ENCODE peak calls at places on chromosomes 2 and 18, in ten cellular contexts. One of them, this sample, is unnamed.

GRCh38 chr2:96111823-96112500 is 4.4 kb downstream of the ADRA2B start:
- DNase-seq in RWPE1: no peak
- DNase-seq in CD4-positive, alpha-beta T cell: no peak
- DNase-seq in Panc1: no peak
- DNase-seq in D721Med: no peak
- DNase-seq in breast epithelium: no peak
- DNase-seq in HFFc6: no peak
- DNase-seq in stomach: no peak
- DNase-seq in AG04449: no peak
- DNase-seq in neural crest cell: no peak
- DNase-seq in this sample: no peak

GRCh38 chr2:72415256-72415655 is 267.6 kb upstream of the CYP26B1 start:
- DNase-seq in RWPE1: no peak
- DNase-seq in CD4-positive, alpha-beta T cell: no peak
- DNase-seq in Panc1: no peak
- DNase-seq in D721Med: no peak
- DNase-seq in breast epithelium: no peak
- DNase-seq in HFFc6: peak; percentile 37
- DNase-seq in stomach: no peak
- DNase-seq in AG04449: no peak
- DNase-seq in neural crest cell: no peak
- DNase-seq in this sample: peak; percentile 45

GRCh38 chr2:28469304-28469703 is 26.6 kb upstream of the PLB1 start:
- DNase-seq in RWPE1: no peak
- DNase-seq in CD4-positive, alpha-beta T cell: no peak
- DNase-seq in Panc1: no peak
- DNase-seq in D721Med: no peak
- DNase-seq in breast epithelium: no peak
- DNase-seq in HFFc6: peak; percentile 13
- DNase-seq in stomach: no peak
- DNase-seq in AG04449: peak; percentile 21
- DNase-seq in neural crest cell: no peak
- DNase-seq in this sample: peak; percentile 54

GRCh38 chr2:9252002-9252357 is 45.4 kb downstream of the ASAP2 start:
- DNase-seq in RWPE1: no peak
- DNase-seq in CD4-positive, alpha-beta T cell: no peak
- DNase-seq in Panc1: no peak
- DNase-seq in D721Med: no peak
- DNase-seq in breast epithelium: no peak
- DNase-seq in HFFc6: no peak
- DNase-seq in stomach: no peak
- DNase-seq in AG04449: no peak
- DNase-seq in neural crest cell: peak; percentile 54
- DNase-seq in this sample: no peak

GRCh38 chr18:23135679-23136325 is 517 bp downstream of the CABLES1 start:
- DNase-seq in RWPE1: peak; percentile 18
- DNase-seq in CD4-positive, alpha-beta T cell: no peak
- DNase-seq in Panc1: no peak
- DNase-seq in D721Med: no peak
- DNase-seq in breast epithelium: peak; percentile 44
- DNase-seq in HFFc6: no peak
- DNase-seq in stomach: peak; percentile 55
- DNase-seq in AG04449: no peak
- DNase-seq in neural crest cell: peak; percentile 28
- DNase-seq in this sample: peak; percentile 46

GRCh38 chr2:170766693-170767092 is 3.5 kb upstream of the ERICH2 start:
- DNase-seq in RWPE1: no peak
- DNase-seq in CD4-positive, alpha-beta T cell: no peak
- DNase-seq in Panc1: no peak
- DNase-seq in D721Med: no peak
- DNase-seq in breast epithelium: no peak
- DNase-seq in HFFc6: no peak
- DNase-seq in stomach: no peak
- DNase-seq in AG04449: no peak
- DNase-seq in neural crest cell: no peak
- DNase-seq in this sample: no peak

GRCh38 chr2:200812122-200813022 is 662 bp downstream of the BZW1 start:
- DNase-seq in RWPE1: peak; percentile 64
- DNase-seq in CD4-positive, alpha-beta T cell: peak; percentile 19
- DNase-seq in Panc1: no peak
- DNase-seq in D721Med: no peak
- DNase-seq in breast epithelium: peak; percentile 74
- DNase-seq in HFFc6: peak; percentile 58
- DNase-seq in stomach: peak; percentile 81
- DNase-seq in AG04449: no peak
- DNase-seq in neural crest cell: peak; percentile 62
- DNase-seq in this sample: peak; percentile 62

GRCh38 chr2:85248741-85249524 is 78.9 kb downstream of the TGOLN2 start:
- DNase-seq in RWPE1: peak; percentile 70
- DNase-seq in CD4-positive, alpha-beta T cell: no peak
- DNase-seq in Panc1: peak; percentile 52
- DNase-seq in D721Med: no peak
- DNase-seq in breast epithelium: no peak
- DNase-seq in HFFc6: peak; percentile 86
- DNase-seq in stomach: no peak
- DNase-seq in AG04449: peak; percentile 93
- DNase-seq in neural crest cell: no peak
- DNase-seq in this sample: peak; percentile 96

GRCh38 chr2:164146478-164146877 is 410.7 kb upstream of the FIGN start:
- DNase-seq in RWPE1: no peak
- DNase-seq in CD4-positive, alpha-beta T cell: no peak
- DNase-seq in Panc1: no peak
- DNase-seq in D721Med: no peak
- DNase-seq in breast epithelium: no peak
- DNase-seq in HFFc6: no peak
- DNase-seq in stomach: no peak
- DNase-seq in AG04449: no peak
- DNase-seq in neural crest cell: no peak
- DNase-seq in this sample: peak; percentile 15

GRCh38 chr2:46690825-46691224 is 211.5 kb downstream of the TMEM247 start:
- DNase-seq in RWPE1: no peak
- DNase-seq in CD4-positive, alpha-beta T cell: no peak
- DNase-seq in Panc1: no peak
- DNase-seq in D721Med: no peak
- DNase-seq in breast epithelium: no peak
- DNase-seq in HFFc6: peak; percentile 93
- DNase-seq in stomach: no peak
- DNase-seq in AG04449: peak; percentile 28
- DNase-seq in neural crest cell: no peak
- DNase-seq in this sample: peak; percentile 77

GRCh38 chr18:49666045-49666444 is 104.2 kb downstream of the LIPG start:
- DNase-seq in RWPE1: no peak
- DNase-seq in CD4-positive, alpha-beta T cell: no peak
- DNase-seq in Panc1: no peak
- DNase-seq in D721Med: no peak
- DNase-seq in breast epithelium: no peak
- DNase-seq in HFFc6: no peak
- DNase-seq in stomach: no peak
- DNase-seq in AG04449: no peak
- DNase-seq in neural crest cell: no peak
- DNase-seq in this sample: peak; percentile 67

GRCh38 chr18:45837283-45838070 is 12.0 kb downstream of the SIGLEC15 start:
- DNase-seq in RWPE1: no peak
- DNase-seq in CD4-positive, alpha-beta T cell: no peak
- DNase-seq in Panc1: no peak
- DNase-seq in D721Med: no peak
- DNase-seq in breast epithelium: peak; percentile 69
- DNase-seq in HFFc6: no peak
- DNase-seq in stomach: peak; percentile 60
- DNase-seq in AG04449: no peak
- DNase-seq in neural crest cell: peak; percentile 53
- DNase-seq in this sample: peak; percentile 62

GRCh38 chr2:23330214-23330613 is 54.8 kb upstream of the KLHL29 start:
- DNase-seq in RWPE1: peak; percentile 13
- DNase-seq in CD4-positive, alpha-beta T cell: no peak
- DNase-seq in Panc1: no peak
- DNase-seq in D721Med: no peak
- DNase-seq in breast epithelium: no peak
- DNase-seq in HFFc6: peak; percentile 7
- DNase-seq in stomach: no peak
- DNase-seq in AG04449: no peak
- DNase-seq in neural crest cell: peak; percentile 20
- DNase-seq in this sample: peak; percentile 15

GRCh38 chr2:84388133-84388532 is 70.9 kb downstream of the SUCLG1 start:
- DNase-seq in RWPE1: no peak
- DNase-seq in CD4-positive, alpha-beta T cell: no peak
- DNase-seq in Panc1: no peak
- DNase-seq in D721Med: no peak
- DNase-seq in breast epithelium: no peak
- DNase-seq in HFFc6: peak; percentile 43
- DNase-seq in stomach: no peak
- DNase-seq in AG04449: peak; percentile 14
- DNase-seq in neural crest cell: no peak
- DNase-seq in this sample: no peak

GRCh38 chr2:10142640-10142965 is 20.1 kb downstream of the RRM2 start:
- DNase-seq in RWPE1: no peak
- DNase-seq in CD4-positive, alpha-beta T cell: no peak
- DNase-seq in Panc1: no peak
- DNase-seq in D721Med: no peak
- DNase-seq in breast epithelium: no peak
- DNase-seq in HFFc6: no peak
- DNase-seq in stomach: no peak
- DNase-seq in AG04449: no peak
- DNase-seq in neural crest cell: no peak
- DNase-seq in this sample: no peak

GRCh38 chr2:96354492-96354891 is 18.9 kb downstream of the NCAPH start:
- DNase-seq in RWPE1: no peak
- DNase-seq in CD4-positive, alpha-beta T cell: no peak
- DNase-seq in Panc1: no peak
- DNase-seq in D721Med: no peak
- DNase-seq in breast epithelium: no peak
- DNase-seq in HFFc6: no peak
- DNase-seq in stomach: no peak
- DNase-seq in AG04449: no peak
- DNase-seq in neural crest cell: no peak
- DNase-seq in this sample: no peak

GRCh38 chr18:33578371-33579146 is 540 bp downstream of the ASXL3 start:
- DNase-seq in RWPE1: no peak
- DNase-seq in CD4-positive, alpha-beta T cell: no peak
- DNase-seq in Panc1: no peak
- DNase-seq in D721Med: no peak
- DNase-seq in breast epithelium: no peak
- DNase-seq in HFFc6: no peak
- DNase-seq in stomach: peak; percentile 49
- DNase-seq in AG04449: no peak
- DNase-seq in neural crest cell: peak; percentile 25
- DNase-seq in this sample: no peak

GRCh38 chr2:214591359-214591758 is 180.5 kb downstream of the VWC2L start:
- DNase-seq in RWPE1: no peak
- DNase-seq in CD4-positive, alpha-beta T cell: no peak
- DNase-seq in Panc1: no peak
- DNase-seq in D721Med: no peak
- DNase-seq in breast epithelium: no peak
- DNase-seq in HFFc6: no peak
- DNase-seq in stomach: no peak
- DNase-seq in AG04449: no peak
- DNase-seq in neural crest cell: no peak
- DNase-seq in this sample: no peak
- TF ChIP-seq CTCF in RWPE1: peak; percentile 18
- TF ChIP-seq CTCF in CD4-positive, alpha-beta T cell: no peak
- TF ChIP-seq CTCF in Panc1: peak; percentile 14
- TF ChIP-seq CTCF in D721Med: no peak
- TF ChIP-seq CTCF in breast epithelium: no peak
- TF ChIP-seq CTCF in HFFc6: peak; percentile 47
- TF ChIP-seq CTCF in stomach: no peak
- TF ChIP-seq CTCF in AG04449: no peak
- TF ChIP-seq CTCF in neural crest cell: peak; percentile 37
- TF ChIP-seq CTCF in this sample: peak; percentile 9

GRCh38 chr18:32067375-32068167 is 24.1 kb upstream of the RNF138 start:
- DNase-seq in RWPE1: no peak
- DNase-seq in CD4-positive, alpha-beta T cell: no peak
- DNase-seq in Panc1: no peak
- DNase-seq in D721Med: no peak
- DNase-seq in breast epithelium: no peak
- DNase-seq in HFFc6: no peak
- DNase-seq in stomach: no peak
- DNase-seq in AG04449: no peak
- DNase-seq in neural crest cell: no peak
- DNase-seq in this sample: no peak

GRCh38 chr18:32074206-32074605 is 17.5 kb upstream of the RNF138 start:
- DNase-seq in RWPE1: no peak
- DNase-seq in CD4-positive, alpha-beta T cell: no peak
- DNase-seq in Panc1: no peak
- DNase-seq in D721Med: no peak
- DNase-seq in breast epithelium: no peak
- DNase-seq in HFFc6: no peak
- DNase-seq in stomach: no peak
- DNase-seq in AG04449: no peak
- DNase-seq in neural crest cell: no peak
- DNase-seq in this sample: no peak

GRCh38 chr18:32072321-32072720 is 19.4 kb upstream of the RNF138 start:
- DNase-seq in RWPE1: peak; percentile 13
- DNase-seq in CD4-positive, alpha-beta T cell: no peak
- DNase-seq in Panc1: no peak
- DNase-seq in D721Med: no peak
- DNase-seq in breast epithelium: no peak
- DNase-seq in HFFc6: no peak
- DNase-seq in stomach: no peak
- DNase-seq in AG04449: no peak
- DNase-seq in neural crest cell: no peak
- DNase-seq in this sample: no peak
- TF ChIP-seq CTCF in RWPE1: peak; percentile 57
- TF ChIP-seq CTCF in CD4-positive, alpha-beta T cell: peak; percentile 66
- TF ChIP-seq CTCF in Panc1: peak; percentile 55
- TF ChIP-seq CTCF in D721Med: peak; percentile 20
- TF ChIP-seq CTCF in breast epithelium: no peak
- TF ChIP-seq CTCF in HFFc6: peak; percentile 66
- TF ChIP-seq CTCF in stomach: peak; percentile 21
- TF ChIP-seq CTCF in AG04449: peak; percentile 15
- TF ChIP-seq CTCF in neural crest cell: peak; percentile 63
- TF ChIP-seq CTCF in this sample: peak; percentile 30

GRCh38 chr2:62787381-62787780 is 81.9 kb downstream of the EHBP1 start:
- DNase-seq in RWPE1: peak; percentile 22
- DNase-seq in CD4-positive, alpha-beta T cell: no peak
- DNase-seq in Panc1: peak; percentile 24
- DNase-seq in D721Med: no peak
- DNase-seq in breast epithelium: no peak
- DNase-seq in HFFc6: peak; percentile 30
- DNase-seq in stomach: no peak
- DNase-seq in AG04449: no peak
- DNase-seq in neural crest cell: no peak
- DNase-seq in this sample: peak; percentile 73
- TF ChIP-seq CTCF in RWPE1: peak; percentile 43
- TF ChIP-seq CTCF in CD4-positive, alpha-beta T cell: no peak
- TF ChIP-seq CTCF in Panc1: peak; percentile 61
- TF ChIP-seq CTCF in D721Med: peak; percentile 73
- TF ChIP-seq CTCF in breast epithelium: peak; percentile 14
- TF ChIP-seq CTCF in HFFc6: peak; percentile 50
- TF ChIP-seq CTCF in stomach: no peak
- TF ChIP-seq CTCF in AG04449: peak; percentile 6
- TF ChIP-seq CTCF in neural crest cell: peak; percentile 65
- TF ChIP-seq CTCF in this sample: peak; percentile 43

DNA sequence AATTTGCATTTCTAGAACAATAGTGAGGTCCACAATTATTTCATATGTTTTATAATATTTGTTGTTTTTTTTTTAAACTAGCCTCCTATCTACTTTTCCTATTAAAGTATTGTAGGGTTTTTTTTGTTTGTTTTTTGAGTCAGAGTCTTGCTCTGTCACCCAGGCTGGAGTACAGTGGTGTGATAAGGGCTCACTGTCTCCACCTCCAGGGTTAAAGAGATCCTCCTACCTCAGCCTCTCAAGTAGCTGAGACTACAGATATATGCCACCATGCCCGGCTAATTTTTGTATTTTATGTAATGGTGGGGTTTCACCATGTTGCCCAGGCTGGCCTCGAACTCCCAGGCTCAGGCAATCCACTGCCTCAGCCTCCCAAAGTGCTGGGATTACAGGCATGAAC is 122.5 kb downstream of the SLC39A10 start:
- DNase-seq in RWPE1: no peak
- DNase-seq in CD4-positive, alpha-beta T cell: no peak
- DNase-seq in Panc1: no peak
- DNase-seq in D721Med: no peak
- DNase-seq in breast epithelium: no peak
- DNase-seq in HFFc6: no peak
- DNase-seq in stomach: no peak
- DNase-seq in AG04449: no peak
- DNase-seq in neural crest cell: no peak
- DNase-seq in this sample: no peak
- TF ChIP-seq CTCF in RWPE1: no peak
- TF ChIP-seq CTCF in CD4-positive, alpha-beta T cell: no peak
- TF ChIP-seq CTCF in Panc1: no peak
- TF ChIP-seq CTCF in D721Med: no peak
- TF ChIP-seq CTCF in breast epithelium: no peak
- TF ChIP-seq CTCF in HFFc6: no peak
- TF ChIP-seq CTCF in stomach: no peak
- TF ChIP-seq CTCF in AG04449: no peak
- TF ChIP-seq CTCF in neural crest cell: no peak
- TF ChIP-seq CTCF in this sample: no peak